ENCODE peak calls at places on chromosomes 5 and 9, in ten cellular contexts. B, D, P, G, V, W, Q, R, A and M are unnamed samples.

GRCh38 chr5:132926437-132926836 is 37.0 kb downstream of the AFF4 start:
- DNase-seq in W (no peak), G (no peak), D (no peak), P (no peak), Q (no peak), B (no peak), R (no peak), V (no peak), A (no peak), M (no peak)

GRCh38 chr5:9557696-9558095 is 11.8 kb upstream of the SEMA5A start:
- DNase-seq in V (no peak), P (no peak), R (peak), A (peak), G (no peak), D (no peak), B (no peak), Q (no peak), W (no peak), M (no peak)

GRCh38 chr5:93929146-93929545 is 187.7 kb upstream of the POU5F2 start:
- DNase-seq in A (peak), R (peak), P (no peak), W (no peak), V (no peak), Q (no peak), D (no peak), B (peak), G (no peak), M (no peak)

GRCh38 chr5:147509710-147510651 is at the start of gene DPYSL3:
- DNase-seq in G (peak), P (no peak), D (no peak), W (no peak), B (no peak), Q (peak), A (peak), R (peak), V (no peak), M (no peak)

GRCh38 chr5:40676643-40677333 is 2.9 kb upstream of the PTGER4 start:
- DNase-seq in P (no peak), Q (peak), V (no peak), D (no peak), W (no peak), A (peak), G (no peak), R (peak), B (no peak), M (no peak)

GRCh38 chr5:144017119-144017518 is 153.3 kb downstream of the YIPF5 start:
- DNase-seq in Q (no peak), G (no peak), P (no peak), B (peak), R (no peak), V (no peak), W (no peak), D (no peak), A (no peak), M (no peak)

GRCh38 chr5:180609817-180610550 is 18.7 kb upstream of the SCGB3A1 start:
- DNase-seq in B (no peak), A (no peak), R (no peak), Q (no peak), G (peak), P (no peak), D (no peak), V (no peak), W (no peak), M (no peak)

GRCh38 chr5:59744531-59744992 is 149.0 kb downstream of the PDE4D start:
- DNase-seq in G (no peak), P (no peak), V (no peak), D (no peak), A (no peak), W (no peak), R (peak), B (no peak), Q (no peak), M (no peak)

GRCh38 chr9:35842795-35843194 is 13.8 kb downstream of the TMEM8B start:
- DNase-seq in W (peak), V (no peak), Q (no peak), D (no peak), P (no peak), B (no peak), G (no peak), A (no peak), R (no peak), M (no peak)

GRCh38 chr5:115947260-115947659 is 15.0 kb upstream of the LVRN start:
- DNase-seq in A (no peak), D (no peak), W (no peak), P (no peak), V (no peak), Q (no peak), B (no peak), G (no peak), R (no peak), M (no peak)

GRCh38 chr5:35162848-35163770 is 67.2 kb downstream of the PRLR start:
- DNase-seq in V (no peak), W (no peak), Q (no peak), A (no peak), D (no peak), B (no peak), R (no peak), G (no peak), P (no peak), M (no peak)

GRCh38 chr5:96377597-96377996 is 55.5 kb downstream of the PCSK1 start:
- DNase-seq in B (no peak), Q (no peak), G (no peak), R (no peak), A (no peak), P (no peak), D (no peak), V (no peak), W (no peak), M (no peak)

GRCh38 chr5:109454726-109455505 is 45.1 kb upstream of the PJA2 start:
- DNase-seq in P (no peak), D (no peak), W (no peak), A (peak), Q (no peak), G (no peak), B (no peak), V (no peak), R (peak), M (no peak)

GRCh38 chr9:129482521-129483466 is 138.1 kb downstream of the C9orf50 start:
- DNase-seq in W (no peak), R (peak), D (no peak), V (no peak), G (peak), Q (peak), B (no peak), A (peak), P (no peak), M (no peak)

GRCh38 chr9:99115947-99116543 is 11.1 kb downstream of the TGFBR1 start:
- DNase-seq in R (no peak), V (no peak), B (peak), P (no peak), W (no peak), G (no peak), Q (no peak), A (no peak), D (no peak), M (no peak)

GRCh38 chr5:66603881-66604280 is 7.7 kb downstream of the MAST4 start:
- DNase-seq in R (no peak), B (no peak), D (no peak), V (no peak), G (no peak), Q (no peak), A (no peak), P (no peak), W (no peak), M (no peak)

GRCh38 chr5:96657068-96657467 is 5.1 kb upstream of the CAST start:
- DNase-seq in V (peak), Q (no peak), B (no peak), A (peak), G (no peak), W (peak), R (peak), P (peak), D (no peak), M (peak)

GRCh38 chr9:2055203-2055658 is 40.1 kb downstream of the SMARCA2 start:
- DNase-seq in V (no peak), B (no peak), P (no peak), Q (no peak), W (no peak), R (peak), G (no peak), A (peak), D (no peak), M (no peak)

GRCh38 chr5:112692472-112692871 is 45.2 kb upstream of the APC start:
- DNase-seq in W (no peak), P (no peak), A (no peak), R (no peak), Q (no peak), V (no peak), G (no peak), B (no peak), D (no peak), M (no peak)